ENCODE peak calls at places on chromosome 12, in nine cellular contexts. L is posterior vena cava; E is A549; R is activated T-helper 2 cell treated with anti-CD3 and anti-CD28 coated beads, Interferon-gamma antibody, Interleukin-2, Interleukin-4, amounts not matched to agents 10 μg/mL and 5 μg/mL and 100 μg/mL, durations not matched to agents 14 hours and 24 hours and 36 hours; B is CD4-positive, alpha-beta T cell; F is stimulated activated CD8-positive, alpha-beta memory T cell treated with anti-CD3 and anti-CD28 coated beads, Interleukin-2, amount 100 ng/mL, for 1 hour; W is KBM-7; H is BJ; S is NCI-H1105. D is an unnamed sample.

GRCh38 chr12:95633671-95634465 is 82.6 kb upstream of the USP44 start:
- DNase-seq in E (no peak), R (no peak), S (no peak), L (no peak), B (no peak), H (no peak), F (no peak), W (no peak), D (no peak)

GRCh38 chr12:111705672-111706071 is 19.8 kb downstream of the ACAD10 start:
- DNase-seq in L (no peak), R (no peak), B (no peak), W (peak), E (no peak), H (no peak), S (no peak), F (no peak), D (peak)

GRCh38 chr12:116609236-116609635 is 50.1 kb downstream of the MAP1LC3B2 start:
- DNase-seq in F (no peak), B (no peak), L (no peak), E (no peak), H (no peak), R (no peak), S (no peak), W (no peak), D (no peak)

GRCh38 chr12:93679308-93679933 is 2.2 kb downstream of the CRADD start:
- DNase-seq in H (no peak), R (no peak), B (no peak), S (no peak), L (no peak), W (no peak), F (no peak), E (no peak), D (no peak)

GRCh38 chr12:3455312-3455711 is 35.7 kb upstream of the PRMT8 start:
- DNase-seq in E (no peak), L (no peak), S (no peak), H (no peak), R (no peak), B (no peak), F (no peak), W (no peak), D (no peak)

GRCh38 chr12:93857917-93858513 is 180.8 kb downstream of the CRADD start:
- DNase-seq in W (no peak), R (no peak), H (no peak), B (no peak), F (no peak), L (no peak), S (no peak), E (no peak), D (no peak)

GRCh38 chr12:89384050-89384749 is 31.9 kb upstream of the DUSP6 start:
- DNase-seq in S (no peak), W (peak), R (no peak), E (no peak), H (peak), B (no peak), L (no peak), F (no peak), D (peak)

GRCh38 chr12:26513357-26514043 is 318.1 kb downstream of the SSPN start:
- DNase-seq in S (no peak), W (no peak), R (no peak), H (no peak), L (no peak), F (no peak), B (no peak), E (no peak), D (no peak)

GRCh38 chr12:8123124-8123888 is at the start of gene CLEC4A:
- DNase-seq in L (no peak), R (no peak), F (no peak), B (no peak), H (no peak), E (no peak), S (no peak), W (peak), D (peak)